ENCODE peak calls at places on chromosomes 1 and 21, in ten cellular contexts. I, V, Y, J, C, M, P, B, L and T are unnamed samples.

GRCh38 chr1:152228831-152229230 is 4.8 kb upstream of the HRNR start:
- DNase-seq in P (no peak), L (no peak), Y (no peak), V (no peak), B (no peak), M (no peak), C (no peak), I (no peak), J (no peak), T (peak)

GRCh38 chr1:165858364-165858823 is 31.0 kb downstream of the UCK2 start:
- DNase-seq in J (no peak), M (no peak), C (no peak), V (no peak), L (no peak), Y (no peak), B (no peak), I (no peak), P (no peak), T (no peak)

GRCh38 chr1:84853743-84854721 is 39.0 kb downstream of the LPAR3 start:
- DNase-seq in I (no peak), M (peak), C (peak), V (peak), Y (no peak), L (no peak), J (peak), B (peak), P (no peak), T (peak)

GRCh38 chr1:3907031-3907534 is 7.0 kb upstream of the C1orf174 start:
- DNase-seq in L (no peak), C (peak), V (no peak), I (no peak), B (no peak), M (no peak), Y (peak), J (no peak), P (no peak), T (no peak)

GRCh38 chr1:81174811-81175476 is 625.8 kb upstream of the ADGRL2 start:
- DNase-seq in C (no peak), P (no peak), L (no peak), V (no peak), M (peak), B (no peak), I (no peak), J (peak), Y (no peak), T (peak)

GRCh38 chr21:15171546-15171945 is 106.7 kb upstream of the NRIP1 start:
- DNase-seq in M (no peak), P (peak), B (no peak), C (no peak), V (no peak), I (no peak), L (no peak), Y (no peak), J (no peak), T (no peak)

GRCh38 chr1:7703321-7704213 is 67.5 kb upstream of the VAMP3 start:
- DNase-seq in M (no peak), L (no peak), P (peak), I (peak), C (no peak), J (peak), B (no peak), V (no peak), Y (no peak), T (no peak)

GRCh38 chr1:200367841-200368534 is 41.8 kb downstream of the ZNF281 start:
- DNase-seq in M (peak), L (no peak), B (peak), Y (peak), V (peak), P (no peak), J (no peak), I (no peak), C (no peak), T (peak)

GRCh38 chr1:151710187-151710586 is 6.4 kb downstream of the CELF3 start:
- DNase-seq in Y (no peak), B (peak), C (no peak), M (peak), L (no peak), V (no peak), I (peak), P (peak), J (peak), T (peak)

GRCh38 chr1:44282704-44283426 is 69.6 kb downstream of the DMAP1 start:
- DNase-seq in V (no peak), C (no peak), Y (no peak), L (no peak), P (no peak), I (no peak), B (no peak), M (no peak), J (no peak), T (no peak)

GRCh38 chr1:64042331-64043100 is 160.9 kb upstream of the UBE2U start:
- DNase-seq in V (peak), I (no peak), L (no peak), B (peak), M (peak), J (no peak), Y (peak), C (peak), P (peak), T (peak)

GRCh38 chr1:43427524-43427923 is 26.2 kb downstream of the HYI start:
- DNase-seq in V (no peak), C (no peak), I (no peak), B (no peak), L (no peak), M (no peak), Y (no peak), J (no peak), P (no peak), T (no peak)

GRCh38 chr1:235078927-235079381 is 49.7 kb downstream of the TOMM20 start:
- DNase-seq in J (no peak), I (no peak), B (peak), V (no peak), C (no peak), L (no peak), M (peak), P (no peak), Y (no peak), T (peak)

GRCh38 chr1:116265931-116266863 is 106.8 kb upstream of the ATP1A1 start:
- DNase-seq in I (no peak), C (no peak), P (no peak), Y (no peak), M (no peak), V (no peak), L (no peak), B (no peak), J (no peak), T (no peak)

GRCh38 chr1:205458777-205459566 is 3.1 kb upstream of the BLACAT1 start:
- DNase-seq in B (peak), L (no peak), J (peak), P (no peak), I (peak), V (no peak), C (peak), M (peak), Y (no peak), T (peak)

GRCh38 chr1:44659566-44659965 is 14.7 kb downstream of the TMEM53 start:
- DNase-seq in C (no peak), B (no peak), L (no peak), Y (no peak), P (no peak), M (no peak), J (no peak), V (no peak), I (no peak), T (no peak)

GRCh38 chr1:94540440-94541174 is 952 bp downstream of the F3 start:
- DNase-seq in B (no peak), V (no peak), J (no peak), C (no peak), M (no peak), I (no peak), P (no peak), L (no peak), Y (no peak), T (peak)

GRCh38 chr1:109759513-109760334 is 4.0 kb downstream of the EPS8L3 start:
- DNase-seq in P (peak), M (no peak), B (no peak), J (no peak), I (no peak), V (no peak), C (no peak), Y (no peak), L (no peak), T (no peak)